ENCODE peak calls at places on chromosomes 5 and 9, in four cellular contexts. O is K562, V is GM12878, M is H1. S is an unnamed sample.

GRCh38 chr5:81639556-81639955 is 111.3 kb downstream of the SSBP2 start:
- DNase-seq in O (no peak), V (no peak), M (no peak), S (no peak)

GRCh38 chr5:111364992-111365391 is 140.8 kb downstream of the CAMK4 start:
- DNase-seq in O (no peak), V (no peak), M (no peak), S (no peak)

GRCh38 chr5:15521349-15521937 is 21.5 kb downstream of the FBXL7 start:
- DNase-seq in O (no peak), V (no peak), M (no peak), S (no peak)

GRCh38 chr9:36074870-36075532 is 38.3 kb downstream of the RECK start:
- DNase-seq in O (no peak), V (no peak), M (no peak), S (no peak)

GRCh38 chr9:127545196-127546124 is 66.6 kb upstream of the STXBP1 start:
- DNase-seq in O (peak), V (no peak), M (no peak), S (no peak)

GRCh38 chr9:3268260-3268659 is 257.5 kb downstream of the RFX3 start:
- DNase-seq in O (no peak), V (no peak), M (no peak), S (no peak)

GRCh38 chr9:128026255-128027165 is 40.6 kb downstream of the NAIF1 start:
- DNase-seq in O (no peak), V (peak), M (no peak), S (peak)

GRCh38 chr9:28073278-28073677 is 500.0 kb upstream of the C9orf72 start:
- DNase-seq in O (no peak), V (no peak), M (peak), S (no peak)

GRCh38 chr5:132427285-132428146 is 58.0 kb downstream of the SLC22A5 start:
- DNase-seq in O (no peak), V (no peak), M (peak), S (no peak)

GRCh38 chr5:10762776-10763500 is 1.9 kb upstream of the DAP start:
- DNase-seq in O (peak), V (no peak), M (no peak), S (no peak)

GRCh38 chr9:347667-348292 is 133.1 kb downstream of the DOCK8 start:
- DNase-seq in O (peak), V (no peak), M (no peak), S (no peak)

GRCh38 chr5:170011751-170012150 is 31.5 kb upstream of the INSYN2B start:
- DNase-seq in O (no peak), V (no peak), M (no peak), S (no peak)

GRCh38 chr9:36140086-36141084 is 3.9 kb downstream of the GLIPR2 start:
- DNase-seq in O (no peak), V (no peak), M (no peak), S (no peak)

GRCh38 chr5:103375356-103375755 is 116.8 kb downstream of the MACIR start:
- DNase-seq in O (peak), V (no peak), M (no peak), S (no peak)

GRCh38 chr5:151931260-151931659 is 6.6 kb upstream of the GLRA1 start:
- DNase-seq in O (no peak), V (no peak), M (no peak), S (no peak)

GRCh38 chr5:1888541-1889251 is 6.0 kb upstream of the IRX4 start:
- DNase-seq in O (no peak), V (no peak), M (no peak), S (no peak)
- TF ChIP-seq TAF1 in O (no peak), V (no peak), M (no peak), S (no peak)

GRCh38 chr9:34591091-34591910 is 1.8 kb upstream of the CNTFR start:
- DNase-seq in O (peak), V (no peak), M (peak), S (peak)
- TF ChIP-seq TAF1 in O (no peak), V (no peak), M (no peak), S (no peak)

GRCh38 chr9:24296124-24296523 is 249.6 kb downstream of the IZUMO3 start:
- DNase-seq in O (no peak), V (no peak), M (no peak), S (no peak)
- TF ChIP-seq TAF1 in O (no peak), V (no peak), M (no peak), S (no peak)

DNA sequence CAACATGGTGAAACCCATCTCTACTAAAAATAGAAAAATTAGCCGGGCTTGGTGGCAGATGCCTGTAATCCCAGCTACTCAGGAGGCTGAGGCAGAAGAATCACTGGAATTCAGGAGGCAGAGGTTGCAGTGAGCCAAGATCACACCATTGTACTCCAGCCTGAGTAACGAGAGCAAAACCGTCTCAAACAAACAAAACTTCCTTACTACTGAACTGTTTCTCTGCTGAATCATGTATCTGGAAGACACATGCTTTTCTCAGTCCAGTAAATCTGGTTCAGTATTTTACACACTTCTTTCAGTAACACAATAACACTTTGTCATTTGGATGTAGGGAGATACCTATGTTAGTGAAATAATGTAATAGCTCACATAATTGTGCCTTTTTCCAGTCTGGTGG is 7.9 kb downstream of the TRMT10B start:
- DNase-seq in O (no peak), V (no peak), M (no peak), S (no peak)
- TF ChIP-seq TAF1 in O (no peak), V (no peak), M (no peak), S (no peak)

DNA sequence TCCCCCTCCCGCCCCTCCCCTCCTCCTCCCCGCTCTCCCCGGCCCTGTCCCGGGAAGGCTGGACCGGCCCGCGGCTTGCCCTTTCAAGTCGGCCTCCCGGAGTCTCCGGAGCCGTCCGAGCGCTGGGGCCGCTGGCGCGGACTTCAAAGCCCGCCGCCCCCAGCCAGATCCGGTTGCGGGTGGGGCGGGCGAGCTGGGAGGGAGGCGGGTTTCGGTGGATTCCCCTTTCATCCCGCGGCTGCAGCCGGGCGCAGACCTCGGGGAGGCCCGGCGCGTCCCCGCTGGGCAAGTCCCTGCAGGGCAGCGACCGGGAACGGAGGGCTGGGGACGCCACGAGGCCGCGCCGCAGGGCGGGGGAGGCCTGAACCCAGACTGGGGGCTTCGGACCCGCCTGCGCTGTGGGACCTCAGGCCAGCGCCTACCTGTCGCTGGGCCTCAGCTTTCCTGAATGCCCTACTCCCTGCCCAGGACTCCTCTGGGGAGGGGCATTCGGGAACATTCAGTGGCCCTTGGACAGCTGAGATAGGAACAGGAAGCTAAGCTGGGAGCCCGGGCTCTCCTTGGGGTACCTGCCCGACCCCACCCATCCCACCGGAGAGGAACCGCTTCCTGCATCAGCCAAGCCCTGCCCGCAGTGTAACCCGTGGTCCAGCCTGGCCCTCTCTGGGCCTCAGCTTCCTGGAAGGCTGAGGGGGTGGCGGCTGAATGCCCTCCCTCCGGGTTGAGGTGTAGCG is 23.4 kb downstream of the C9orf50 start:
- DNase-seq in O (no peak), V (no peak), M (peak), S (no peak)
- TF ChIP-seq TAF1 in O (no peak), V (no peak), M (no peak), S (no peak)